ENCODE peak calls at places on chromosomes 6 and 20, in four cellular contexts. O is Karpas-422, W is HEK293T, K is GM19239. Z is an unnamed sample.

GRCh38 chr6:144528605-144529425 is 243.7 kb downstream of the UTRN start:
- DNase-seq in O (no peak), K (no peak), W (no peak), Z (no peak)

GRCh38 chr6:158411998-158412397 is 99.7 kb downstream of the TULP4 start:
- DNase-seq in O (no peak), K (no peak), W (no peak), Z (no peak)

GRCh38 chr6:141077355-141078333 is 1055.1 kb upstream of the GJE1 start:
- DNase-seq in O (peak), K (peak), W (peak), Z (peak)

GRCh38 chr6:53359843-53360834 is 11.4 kb upstream of the ELOVL5 start:
- DNase-seq in K (no peak), W (no peak), O (no peak), Z (peak)

GRCh38 chr6:119379809-119380208 is 30.2 kb upstream of the MAN1A1 start:
- DNase-seq in K (no peak), O (no peak), W (no peak), Z (no peak)

GRCh38 chr20:24018796-24019195 is 30.2 kb upstream of the GGTLC1 start:
- DNase-seq in K (no peak), W (no peak), O (no peak), Z (no peak)

GRCh38 chr6:56843476-56844349 is 111.2 kb upstream of the BEND6 start:
- DNase-seq in O (peak), W (peak), K (peak), Z (no peak)

GRCh38 chr20:64168381-64169088 is 4.3 kb downstream of the MYT1 start:
- DNase-seq in O (no peak), W (no peak), K (no peak), Z (no peak)

GRCh38 chr20:64113444-64113775 is 6.0 kb upstream of the NPBWR2 start:
- DNase-seq in O (no peak), W (no peak), K (no peak), Z (no peak)

GRCh38 chr6:84773133-84773430 is 8.7 kb upstream of the TBX18 start:
- DNase-seq in W (no peak), K (no peak), O (no peak), Z (no peak)

GRCh38 chr20:6469695-6470094 is 297.8 kb upstream of the BMP2 start:
- DNase-seq in W (no peak), K (no peak), O (no peak), Z (no peak)

GRCh38 chr6:146892613-146893401 is 294.0 kb downstream of the ADGB start:
- DNase-seq in O (no peak), K (no peak), W (no peak), Z (no peak)

GRCh38 chr20:61982951-61983315 is 82.7 kb downstream of the TAF4 start:
- DNase-seq in W (no peak), K (no peak), O (no peak), Z (no peak)

GRCh38 chr6:79167931-79168694 is 66.4 kb downstream of the HMGN3 start:
- DNase-seq in O (no peak), W (no peak), K (no peak), Z (no peak)

GRCh38 chr6:118963003-118963402 is 28.0 kb upstream of the MCM9 start:
- DNase-seq in W (no peak), O (peak), K (no peak), Z (peak)

GRCh38 chr20:19692685-19693119 is 65.4 kb upstream of the RIN2 start:
- DNase-seq in O (peak), W (peak), K (peak), Z (peak)

GRCh38 chr6:157442296-157442695 is 61.3 kb downstream of the ZDHHC14 start:
- DNase-seq in W (no peak), K (no peak), O (no peak), Z (no peak)

GRCh38 chr6:30150671-30151395 is 10.2 kb downstream of the TRIM10 start:
- DNase-seq in O (no peak), W (no peak), K (no peak), Z (no peak)

GRCh38 chr6:150196942-150197745 is 54.3 kb downstream of the PPP1R14C start:
- DNase-seq in O (no peak), K (no peak), W (no peak), Z (no peak)

GRCh38 chr6:95768539-95768938 is 191.2 kb downstream of the MANEA start:
- DNase-seq in W (no peak), K (no peak), O (no peak), Z (no peak)

GRCh38 chr6:125701354-125701668 is 48.1 kb upstream of the HEY2 start:
- DNase-seq in W (no peak), O (no peak), K (no peak), Z (no peak)

GRCh38 chr6:14987490-14987889 is 258.4 kb upstream of the JARID2 start:
- DNase-seq in W (no peak), K (no peak), O (no peak), Z (no peak)

GRCh38 chr6:32148722-32149576 is 2.8 kb downstream of the PRRT1 start:
- DNase-seq in O (peak), W (peak), K (no peak), Z (peak)

GRCh38 chr6:117605169-117605826 is 3.0 kb upstream of the GOPC start:
- DNase-seq in K (peak), W (peak), O (peak), Z (peak)

GRCh38 chr20:10040070-10040970 is 5.5 kb downstream of the ANKEF1 start:
- DNase-seq in O (no peak), K (no peak), W (no peak), Z (no peak)

GRCh38 chr6:137873273-137873762 is 6.3 kb downstream of the TNFAIP3 start:
- DNase-seq in W (no peak), K (no peak), O (no peak), Z (peak)

GRCh38 chr6:148700047-148700712 is 46.6 kb upstream of the UST start:
- DNase-seq in K (no peak), W (no peak), O (no peak), Z (peak)

GRCh38 chr6:101608724-101609123 is 215.2 kb downstream of the GRIK2 start:
- DNase-seq in O (no peak), W (no peak), K (no peak), Z (no peak)

GRCh38 chr20:23686046-23686750 is 2.6 kb downstream of the CST4 start:
- DNase-seq in O (no peak), K (no peak), W (no peak), Z (no peak)

GRCh38 chr6:24642061-24642460 is 3.9 kb downstream of the KIAA0319 start:
- DNase-seq in W (no peak), O (no peak), K (no peak), Z (no peak)

GRCh38 chr20:56414842-56415765 is 3.0 kb downstream of the CASS4 start:
- DNase-seq in W (no peak), K (no peak), O (no peak), Z (no peak)

GRCh38 chr20:63441777-63442493 is 30.5 kb downstream of the KCNQ2 start:
- DNase-seq in W (peak), K (peak), O (peak), Z (peak)